ENCODE peak calls at places on chromosomes 3 and 15, in seven cellular contexts. K, A, D, T, L, I and V are unnamed samples.

GRCh38 chr3:9770276-9770812 is 597 bp upstream of the CAMK1 start:
- DNase-seq in K (no peak), A (no peak), L (no peak), D (peak; percentile 88), T (peak; percentile 56), I (peak; percentile 91), V (peak; percentile 9)

GRCh38 chr15:93524432-93524831 is 435.4 kb upstream of the RGMA start:
- DNase-seq in K (no peak), D (no peak), T (no peak), I (no peak), A (no peak), L (no peak), V (no peak)

GRCh38 chr15:70783041-70783440 is 19.7 kb upstream of the UACA start:
- DNase-seq in T (no peak), K (no peak), I (no peak), A (peak; percentile 54), D (no peak), L (no peak), V (no peak)

GRCh38 chr3:123552095-123552714 is 32.6 kb downstream of the HACD2 start:
- DNase-seq in K (no peak), L (no peak), A (peak; percentile 14), D (no peak), T (peak; percentile 44), I (no peak), V (peak; percentile 28)

GRCh38 chr3:5071061-5071460 is 51.0 kb upstream of the ARL8B start:
- DNase-seq in A (no peak), L (no peak), T (peak; percentile 82), K (no peak), D (no peak), I (no peak), V (peak; percentile 87)

GRCh38 chr3:115040673-115041286 is 106.3 kb downstream of the ZBTB20 start:
- DNase-seq in I (peak; percentile 61), A (peak; percentile 34), L (peak; percentile 40), T (peak; percentile 76), K (no peak), D (no peak), V (peak; percentile 50)

GRCh38 chr15:81091889-81092558 is 42.0 kb upstream of the CFAP161 start:
- DNase-seq in T (peak; percentile 98), K (peak; percentile 39), L (no peak), A (peak; percentile 58), I (no peak), D (no peak), V (peak; percentile 97)

GRCh38 chr3:128438488-128439072 is 28.1 kb downstream of the DNAJB8 start:
- DNase-seq in D (no peak), K (no peak), L (no peak), T (no peak), A (no peak), I (no peak), V (no peak)

GRCh38 chr3:194928831-194929594 is 243.3 kb downstream of the FAM43A start:
- DNase-seq in K (no peak), A (no peak), I (no peak), L (no peak), D (no peak), T (no peak), V (no peak)

GRCh38 chr3:127097516-127097915 is 95.4 kb upstream of the PRR23E start:
- DNase-seq in A (no peak), T (no peak), I (no peak), K (no peak), D (no peak), L (no peak), V (no peak)

GRCh38 chr3:107985496-107985895 is 105.3 kb downstream of the CD47 start:
- DNase-seq in D (no peak), K (no peak), I (no peak), L (no peak), A (peak; percentile 42), T (no peak), V (no peak)

GRCh38 chr15:99131441-99132023 is 26.7 kb downstream of the SYNM start:
- DNase-seq in K (no peak), T (no peak), D (no peak), L (no peak), I (no peak), A (no peak), V (no peak)